ENCODE peak calls at places on chromosome 20, in seven cellular contexts. D, V, S, K, G, X and O are unnamed samples.

GRCh38 chr20:23225407-23226060 is 125.1 kb upstream of the NXT1 start:
- DNase-seq in K (peak; percentile 89), X (peak; percentile 53), G (peak; percentile 75), D (no peak), V (peak; percentile 26), S (peak; percentile 67), O (no peak)

GRCh38 chr20:50054626-50055511 is 58.1 kb downstream of the UBE2V1 start:
- DNase-seq in G (peak; percentile 44), X (no peak), V (peak; percentile 88), S (no peak), D (no peak), K (no peak), O (no peak)

GRCh38 chr20:49471397-49471796 is 11.1 kb downstream of the KCNB1 start:
- DNase-seq in X (no peak), V (no peak), D (no peak), K (no peak), G (no peak), S (no peak), O (no peak)

GRCh38 chr20:33859157-33859695 is 48.1 kb downstream of the CHMP4B start:
- DNase-seq in G (no peak), K (no peak), V (no peak), S (peak; percentile 46), D (no peak), X (peak; percentile 34), O (peak; percentile 18)

GRCh38 chr20:3887870-3888614 is 1.1 kb upstream of the PANK2 start:
- DNase-seq in D (no peak), G (no peak), X (peak; percentile 32), K (peak; percentile 37), V (no peak), S (no peak), O (no peak)

GRCh38 chr20:10603971-10604864 is 69.6 kb downstream of the JAG1 start:
- DNase-seq in S (no peak), X (peak; percentile 57), G (peak; percentile 65), K (peak; percentile 86), V (peak; percentile 44), D (no peak), O (no peak)

GRCh38 chr20:2708665-2709064 is 16.1 kb downstream of the EBF4 start:
- DNase-seq in G (no peak), V (no peak), D (no peak), X (no peak), S (no peak), K (no peak), O (no peak)

GRCh38 chr20:21708738-21709534 is 3.5 kb downstream of the PAX1 start:
- DNase-seq in D (no peak), X (no peak), K (no peak), G (no peak), S (no peak), V (no peak), O (no peak)